ENCODE peak calls at places on chromosomes 13 and 19, in four cellular contexts. Z is heart right ventricle, K is heart left ventricle, F is ascending aorta. V is an unnamed sample. For H3K4me1, the result is how much of the 10 kb centered on the place peaks cover.

GRCh38 chr13:91922969-91923592 is 524.7 kb downstream of the GPC5 start:
- DNase-seq in K (no peak), F (no peak), Z (no peak), V (peak)

GRCh38 chr19:49506575-49507105 is 5.8 kb upstream of the FCGRT start:
- DNase-seq in F (no peak), Z (no peak), K (peak), V (peak)

GRCh38 chr19:47497073-47497766 is 13.2 kb upstream of the KPTN start:
- DNase-seq in F (no peak), Z (no peak), K (peak), V (no peak)

GRCh38 chr19:33401683-33402420 is 28.3 kb downstream of the CEBPG start:
- DNase-seq in Z (no peak), K (peak), F (no peak), V (no peak)

GRCh38 chr19:13036366-13036976 is 41.2 kb downstream of the NFIX start:
- DNase-seq in K (no peak), Z (no peak), F (peak), V (peak)

GRCh38 chr19:34662919-34663318 is 14.0 kb downstream of the SCGB2B2 start:
- DNase-seq in F (no peak), Z (no peak), K (no peak), V (peak)

GRCh38 chr19:19459707-19460251 is 54.3 kb downstream of the GATAD2A start:
- DNase-seq in F (peak), K (no peak), Z (no peak), V (peak)

GRCh38 chr13:44364601-44365000 is 9.0 kb upstream of the SERP2 start:
- DNase-seq in Z (no peak), K (no peak), F (no peak), V (peak)

GRCh38 chr13:41224113-41225110 is 30.0 kb upstream of the KBTBD7 start:
- DNase-seq in K (no peak), F (no peak), Z (no peak), V (peak)

GRCh38 chr13:37995052-37995451 is 125.5 kb upstream of the TRPC4 start:
- DNase-seq in Z (no peak), F (no peak), K (no peak), V (peak)

GRCh38 chr19:11016591-11016990 is 55.8 kb downstream of the SMARCA4 start:
- DNase-seq in F (no peak), Z (peak), K (no peak), V (no peak)

GRCh38 chr19:35013820-35014754 is 14.0 kb downstream of the GRAMD1A start:
- DNase-seq in K (no peak), Z (no peak), F (no peak), V (peak)

GRCh38 chr19:29329460-29330134 is 116.6 kb upstream of the UQCRFS1 start:
- DNase-seq in Z (no peak), K (no peak), F (no peak), V (peak)

GRCh38 chr13:71808708-71809107 is 58.3 kb downstream of the DACH1 start:
- DNase-seq in F (no peak), K (no peak), Z (no peak), V (no peak)

GRCh38 chr13:46962286-46962941 is 65.6 kb upstream of the HTR2A start:
- DNase-seq in K (no peak), Z (no peak), F (no peak), V (peak)

GRCh38 chr13:31968473-31968872 is 63.1 kb upstream of the FRY start:
- DNase-seq in F (no peak), K (no peak), Z (peak), V (peak)

GRCh38 chr19:3132971-3133792 is 2.7 kb upstream of the GNA15 start:
- DNase-seq in F (peak), Z (no peak), K (peak), V (no peak)

GRCh38 chr13:51894239-51894638 is 32.5 kb downstream of the CCDC70 start:
- DNase-seq in Z (no peak), F (no peak), K (no peak), V (no peak)

GRCh38 chr13:102830646-102831045 is 15.2 kb upstream of the ERCC5 start:
- DNase-seq in F (no peak), K (no peak), Z (no peak), V (peak)

GRCh38 chr19:1567116-1567847 is 843 bp downstream of the MEX3D start:
- DNase-seq in Z (no peak), F (no peak), K (no peak), V (peak)

GRCh38 chr13:30371649-30372265 is 50.5 kb upstream of the UBE2L5 start:
- DNase-seq in K (no peak), F (no peak), Z (no peak), V (no peak)
- H3K4me1 ChIP-seq in K (under half), F (under half), Z (under half), V (under half)

GRCh38 chr19:5803441-5803751 is 1.5 kb upstream of the NRTN start:
- DNase-seq in K (no peak), F (no peak), Z (no peak), V (no peak)

GRCh38 chr19:5801796-5802616 is 2.9 kb upstream of the NRTN start:
- DNase-seq in Z (no peak), F (no peak), K (no peak), V (peak)

GRCh38 chr19:5798244-5798643 is 6.6 kb upstream of the NRTN start:
- DNase-seq in F (no peak), K (no peak), Z (no peak), V (no peak)

GRCh38 chr19:5800361-5801270 is 4.3 kb upstream of the NRTN start:
- DNase-seq in F (no peak), K (no peak), Z (no peak), V (no peak)

DNA sequence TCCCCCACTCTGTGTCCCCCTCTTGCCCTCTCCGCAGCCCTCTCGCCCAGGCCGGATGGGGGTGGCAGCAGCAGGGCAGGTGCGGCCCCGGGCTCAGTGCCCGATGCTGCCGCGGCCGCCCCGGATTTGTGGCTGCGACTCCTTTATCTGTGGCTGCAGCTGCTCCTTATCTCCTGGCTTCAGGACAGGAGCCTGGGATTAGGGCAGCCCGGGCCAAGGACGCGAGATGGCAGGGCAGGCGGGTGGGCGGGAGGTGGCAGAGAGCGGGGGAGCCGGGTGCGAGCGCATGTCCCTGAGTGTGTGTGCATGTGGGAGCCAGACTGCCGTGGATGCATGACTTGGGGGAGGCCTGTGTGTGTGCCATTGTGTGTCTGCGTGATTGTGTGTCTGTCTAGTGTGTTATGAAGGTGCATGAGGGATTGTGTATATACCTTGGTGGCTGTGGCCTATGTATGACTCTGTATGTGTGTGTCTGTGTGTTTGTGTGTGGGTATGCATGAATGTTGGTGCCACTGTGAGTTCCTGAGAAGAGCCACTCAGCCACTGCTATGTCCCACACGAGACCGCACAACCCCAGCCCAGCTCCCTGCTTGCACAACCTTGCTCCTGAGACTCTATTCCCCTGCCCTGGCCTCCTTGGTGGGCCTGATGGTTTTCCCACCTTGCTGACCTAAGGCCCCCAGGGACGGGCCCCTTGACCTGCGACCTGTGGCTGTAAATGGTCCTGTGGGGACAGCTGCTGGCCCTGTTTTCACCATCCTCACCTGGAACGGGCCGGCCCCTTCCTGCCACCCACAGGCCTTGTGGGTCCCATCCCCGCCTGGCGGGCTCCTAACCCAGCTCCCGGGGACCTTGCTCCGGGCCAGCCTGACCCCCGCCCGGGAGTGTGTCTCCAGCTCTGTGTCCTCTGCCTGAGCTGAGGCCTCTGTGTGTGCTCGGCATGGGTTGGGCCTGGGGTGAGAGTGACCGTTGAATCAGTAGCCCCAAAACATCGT is 5.3 kb upstream of the NRTN start:
- DNase-seq in Z (peak), F (no peak), K (no peak), V (no peak)
- H3K4me1 ChIP-seq in Z (under half), F (under half), K (under half), V (under half)

GRCh38 chr19:5149508-5149907 is 180.6 kb downstream of the KDM4B start:
- DNase-seq in K (peak), F (no peak), Z (no peak), V (no peak)
- H3K4me1 ChIP-seq in K (under half), F (under half), Z (under half), V (under half)

GRCh38 chr13:30585748-30586262 is 31.9 kb upstream of the USPL1 start:
- DNase-seq in Z (no peak), F (no peak), K (no peak), V (no peak)
- H3K4me1 ChIP-seq in Z (under half), F (under half), K (under half), V (under half)

GRCh38 chr19:18432275-18433038 is 5.5 kb downstream of the ISYNA1 start:
- DNase-seq in K (no peak), F (no peak), Z (no peak), V (no peak)
- H3K4me1 ChIP-seq in K (under half), F (under half), Z (under half), V (under half)

DNA sequence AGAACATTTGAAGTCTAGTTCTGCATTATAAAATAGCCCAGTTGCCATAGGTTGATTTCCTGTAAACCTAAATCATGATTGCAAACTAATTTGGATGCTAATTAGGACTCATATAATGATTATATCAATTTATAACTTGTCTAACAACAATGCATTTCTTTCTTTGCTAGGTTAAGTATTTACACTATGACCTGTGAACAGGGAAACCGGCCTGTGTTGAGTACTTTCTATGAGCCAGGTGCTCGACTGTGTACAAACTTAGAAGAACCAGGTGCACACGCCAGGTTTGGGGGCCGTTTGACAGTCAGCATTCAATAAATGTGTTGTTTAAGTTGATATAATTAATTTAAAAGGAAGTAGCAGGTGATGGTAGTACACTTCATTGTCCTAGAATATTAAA is 203.1 kb downstream of the TM9SF2 start:
- DNase-seq in K (no peak), Z (no peak), F (no peak), V (no peak)
- H3K4me1 ChIP-seq in K (under half), Z (under half), F (under half), V (under half)

V was measured in cardiac muscle cell.